ENCODE peak calls at places on chromosomes 7 and 10, in six cellular contexts. K is amygdala; V is nucleus accumbens; G is putamen; J is fibroblast of villous mesenchyme; Q is stimulated activated CD8-positive, alpha-beta memory T cell treated with anti-CD3 and anti-CD28 coated beads, Interleukin-15, amount 100 ng/mL, for 4 hours. Z is an unnamed sample.

GRCh38 chr10:125001313-125002043 is 59.6 kb downstream of the ZRANB1 start:
- DNase-seq in K (peak; percentile 57), G (peak; percentile 66), Q (no peak), J (no peak), V (no peak), Z (no peak)

GRCh38 chr7:80335473-80336232 is 176.2 kb downstream of the GNAT3 start:
- DNase-seq in J (peak; percentile 99), Q (no peak), K (no peak), V (peak; percentile 2), G (peak; percentile 20), Z (peak; percentile 44)

GRCh38 chr7:12851142-12851541 is 163.7 kb downstream of the ARL4A start:
- DNase-seq in Q (no peak), G (no peak), J (no peak), K (no peak), V (no peak), Z (no peak)

GRCh38 chr7:37016073-37016878 is 292.0 kb upstream of the AOAH start:
- DNase-seq in K (no peak), G (no peak), J (no peak), Q (no peak), V (no peak), Z (no peak)

GRCh38 chr10:123746016-123746415 is 79.9 kb downstream of the GPR26 start:
- DNase-seq in K (no peak), J (no peak), G (no peak), Q (no peak), V (no peak), Z (no peak)

GRCh38 chr7:106064836-106065559 is 47.1 kb downstream of the SYPL1 start:
- DNase-seq in G (peak; percentile 78), V (peak; percentile 66), Q (no peak), J (peak; percentile 83), K (peak; percentile 78), Z (peak; percentile 82)

GRCh38 chr7:8490391-8490790 is 57.0 kb downstream of the NXPH1 start:
- DNase-seq in J (no peak), K (no peak), V (no peak), Q (no peak), G (no peak), Z (no peak)

GRCh38 chr7:116354546-116355422 is 144.4 kb downstream of the TES start:
- DNase-seq in K (no peak), J (peak; percentile 100), G (no peak), Q (no peak), V (no peak), Z (peak; percentile 97)

GRCh38 chr10:18607503-18607902 is 43.9 kb downstream of the NSUN6 start:
- DNase-seq in Q (no peak), V (no peak), J (peak; percentile 89), K (peak; percentile 2), G (no peak), Z (peak; percentile 94)

GRCh38 chr10:111360260-111360925 is 283.6 kb downstream of the ADRA2A start:
- DNase-seq in Q (no peak), K (no peak), G (peak; percentile 4), J (peak; percentile 3), V (peak; percentile 8), Z (peak; percentile 1)

GRCh38 chr10:45425628-45426563 is 51.9 kb downstream of the ALOX5 start:
- DNase-seq in V (no peak), G (no peak), J (no peak), Q (no peak), K (no peak), Z (peak; percentile 22)

GRCh38 chr10:98296514-98296913 is 28.5 kb upstream of the LOXL4 start:
- DNase-seq in V (no peak), Q (no peak), G (no peak), K (no peak), J (peak; percentile 13), Z (peak; percentile 65)

GRCh38 chr7:78149787-78150186 is 351.2 kb downstream of the PHTF2 start:
- DNase-seq in G (no peak), K (no peak), V (no peak), Q (no peak), J (peak; percentile 25), Z (peak; percentile 42)

GRCh38 chr7:131244259-131244852 is 83.3 kb upstream of the MKLN1 start:
- DNase-seq in Q (peak; percentile 6), K (peak; percentile 8), G (no peak), J (peak; percentile 86), V (peak; percentile 34), Z (peak; percentile 97)

GRCh38 chr10:84783386-84783785 is 455.0 kb downstream of the CCSER2 start:
- DNase-seq in K (no peak), Q (no peak), J (peak; percentile 1), G (peak; percentile 4), V (no peak), Z (peak; percentile 76)